ENCODE peak calls at places on chromosomes 7 and 10, in seven cellular contexts. G, N, O, R, D, P and V are unnamed samples.

GRCh38 chr7:151927011-151927410 is 29.2 kb upstream of the GALNTL5 start:
- DNase-seq in N (no peak), R (no peak), G (no peak), O (no peak), D (no peak), P (no peak), V (no peak)

GRCh38 chr7:87448427-87448826 is 27.1 kb downstream of the ABCB4 start:
- DNase-seq in G (no peak), N (no peak), O (no peak), P (no peak), R (no peak), D (no peak), V (no peak)

GRCh38 chr7:7257899-7258692 is 75.8 kb downstream of the C1GALT1 start:
- DNase-seq in O (no peak), G (no peak), N (peak), P (no peak), R (no peak), D (no peak), V (no peak)

GRCh38 chr7:371119-371778 is 81.3 kb downstream of the FOXL3 start:
- DNase-seq in G (no peak), D (no peak), R (no peak), N (no peak), P (no peak), O (no peak), V (no peak)

GRCh38 chr10:15223174-15223573 is 54.7 kb upstream of the NMT2 start:
- DNase-seq in N (peak), D (peak), R (peak), P (no peak), O (no peak), G (no peak), V (peak)

GRCh38 chr10:102473445-102474331 is 22.3 kb upstream of the C10orf95 start:
- DNase-seq in O (no peak), R (no peak), D (no peak), N (no peak), P (no peak), G (peak), V (no peak)

GRCh38 chr10:78255214-78255613 is 221.6 kb downstream of the RPS24 start:
- DNase-seq in R (no peak), G (no peak), N (no peak), O (no peak), D (no peak), P (no peak), V (no peak)

GRCh38 chr7:152180048-152180447 is 154.6 kb downstream of the GALNT11 start:
- DNase-seq in O (no peak), P (no peak), R (no peak), G (no peak), N (no peak), D (no peak), V (no peak)